ENCODE peak calls at places on chromosomes 5 and 9, in five cellular contexts. L is sigmoid colon, U is GM06990, J is stomach, V is left ventricle myocardium inferior. R is an unnamed sample.

GRCh38 chr5:79666758-79667157 is 22.9 kb upstream of the CMYA5 start:
- DNase-seq in L (no peak), U (no peak), J (no peak), V (no peak), R (no peak)

GRCh38 chr5:134206627-134207160 is 19.2 kb downstream of the PPP2CA start:
- DNase-seq in L (no peak), U (no peak), J (no peak), V (no peak), R (no peak)

GRCh38 chr5:39323542-39323941 is 40.8 kb downstream of the C9 start:
- DNase-seq in L (no peak), U (no peak), J (no peak), V (no peak), R (no peak)

GRCh38 chr5:171093598-171093997 is 215.4 kb upstream of the TLX3 start:
- DNase-seq in L (no peak), U (no peak), J (no peak), V (no peak), R (no peak)

GRCh38 chr5:35004200-35004599 is 43.5 kb downstream of the AGXT2 start:
- DNase-seq in L (no peak), U (no peak), J (no peak), V (no peak), R (no peak)

GRCh38 chr5:38466444-38467189 is 89.8 kb downstream of the LIFR start:
- DNase-seq in L (peak; percentile 88), U (no peak), J (peak; percentile 34), V (peak; percentile 79), R (peak; percentile 80)

GRCh38 chr5:58475404-58475803 is 15.5 kb upstream of the PLK2 start:
- DNase-seq in L (no peak), U (no peak), J (no peak), V (no peak), R (no peak)

GRCh38 chr5:127919818-127920217 is 163.7 kb upstream of the SLC12A2 start:
- DNase-seq in L (no peak), U (no peak), J (no peak), V (no peak), R (no peak)

GRCh38 chr5:91006708-91007107 is 376.4 kb downstream of the ARRDC3 start:
- DNase-seq in L (no peak), U (no peak), J (no peak), V (no peak), R (no peak)

GRCh38 chr9:136901516-136902258 is 15.4 kb downstream of the TRAF2 start:
- DNase-seq in L (no peak), U (peak; percentile 81), J (peak; percentile 57), V (no peak), R (no peak)

GRCh38 chr9:136900556-136900955 is 14.2 kb downstream of the TRAF2 start:
- DNase-seq in L (no peak), U (no peak), J (no peak), V (no peak), R (no peak)

GRCh38 chr9:136900988-136901515 is 14.7 kb downstream of the TRAF2 start:
- DNase-seq in L (no peak), U (no peak), J (peak; percentile 36), V (no peak), R (peak; percentile 81)

GRCh38 chr9:136903041-136903554 is 16.8 kb downstream of the TRAF2 start:
- DNase-seq in L (no peak), U (no peak), J (peak; percentile 55), V (peak; percentile 56), R (no peak)

DNA sequence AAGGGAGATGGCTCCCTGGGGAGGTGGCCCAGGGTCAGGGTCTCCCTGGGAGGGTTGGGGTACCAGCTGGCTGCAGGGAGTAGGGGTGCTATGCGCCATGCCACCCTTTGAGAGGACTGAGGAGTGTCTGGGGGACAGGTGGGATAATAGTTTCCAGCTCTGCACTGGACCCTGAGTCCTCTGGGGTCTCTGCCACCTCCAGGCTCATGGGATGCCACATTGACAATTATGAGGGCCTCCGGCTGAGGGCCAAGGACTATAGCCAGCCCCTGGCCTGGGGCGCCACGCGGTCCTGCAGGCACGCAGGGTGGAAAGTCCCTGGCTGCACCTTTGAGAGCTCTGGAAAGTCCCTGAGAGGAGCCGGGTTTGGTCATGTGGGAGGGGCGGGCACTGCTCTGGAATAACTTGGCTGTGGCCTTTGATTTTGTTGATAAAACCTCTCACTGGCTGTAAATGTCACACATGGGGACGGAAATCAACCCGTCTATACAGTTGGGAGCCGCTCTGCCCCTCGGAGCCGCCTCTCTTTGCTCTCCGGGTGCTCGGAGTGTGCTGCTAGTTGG is 16.0 kb downstream of the TRAF2 start:
- DNase-seq in L (peak; percentile 78), U (peak; percentile 80), J (peak; percentile 89), V (peak; percentile 67), R (peak; percentile 86)
- H3K36me3 ChIP-seq in L (peaks cover 14% of the 10 kb centered on the region), U (peaks cover 25% of the 10 kb centered on the region), J (peaks cover 35% of the 10 kb centered on the region), V (peaks cover 32% of the 10 kb centered on the region), R (peaks cover 25% of the 10 kb centered on the region)

DNA sequence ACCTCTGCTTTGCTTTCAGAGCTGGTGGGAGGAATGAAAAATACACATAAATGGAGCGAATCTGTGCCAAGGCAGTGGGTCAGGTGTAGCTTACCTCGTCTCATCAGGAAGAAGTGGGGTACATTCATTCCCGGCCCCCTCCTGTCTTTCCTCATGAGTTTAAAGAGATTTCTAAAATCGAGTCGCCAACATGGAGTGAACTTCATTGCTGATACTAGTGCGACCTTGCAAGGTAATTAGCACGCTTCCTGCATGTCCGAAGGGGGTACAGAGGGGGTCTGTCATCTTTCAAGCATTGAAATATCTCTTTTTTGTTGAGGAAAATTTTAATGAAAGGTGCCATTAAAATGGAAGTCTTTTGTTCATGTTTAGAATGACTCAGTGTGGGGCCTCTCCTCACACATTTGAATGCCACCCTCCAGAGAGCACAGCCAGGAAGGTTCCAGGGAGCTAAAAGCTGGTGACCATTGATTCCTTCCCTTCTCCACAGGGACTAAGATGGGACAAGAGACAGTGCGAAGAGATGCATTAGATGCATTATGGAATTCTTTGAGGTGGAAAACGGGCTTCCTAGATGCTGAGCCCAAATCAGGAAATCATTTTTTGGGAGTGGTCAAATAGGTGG is 114.2 kb downstream of the IRX1 start:
- DNase-seq in L (no peak), U (no peak), J (no peak), V (no peak), R (no peak)
- H3K36me3 ChIP-seq in L (no peaks in the 10 kb centered on the region), U (no peaks in the 10 kb centered on the region), J (no peaks in the 10 kb centered on the region), V (no peaks in the 10 kb centered on the region), R (no peaks in the 10 kb centered on the region)

GRCh38 chr5:179870952-179871351 is 12.3 kb upstream of the MRNIP start:
- DNase-seq in L (no peak), U (no peak), J (no peak), V (no peak), R (no peak)
- H3K36me3 ChIP-seq in L (peaks cover 33% of the 10 kb centered on the region), U (peaks cover 47% of the 10 kb centered on the region), J (peaks cover 97% of the 10 kb centered on the region), V (peaks cover 54% of the 10 kb centered on the region), R (peaks cover 71% of the 10 kb centered on the region)

DNA sequence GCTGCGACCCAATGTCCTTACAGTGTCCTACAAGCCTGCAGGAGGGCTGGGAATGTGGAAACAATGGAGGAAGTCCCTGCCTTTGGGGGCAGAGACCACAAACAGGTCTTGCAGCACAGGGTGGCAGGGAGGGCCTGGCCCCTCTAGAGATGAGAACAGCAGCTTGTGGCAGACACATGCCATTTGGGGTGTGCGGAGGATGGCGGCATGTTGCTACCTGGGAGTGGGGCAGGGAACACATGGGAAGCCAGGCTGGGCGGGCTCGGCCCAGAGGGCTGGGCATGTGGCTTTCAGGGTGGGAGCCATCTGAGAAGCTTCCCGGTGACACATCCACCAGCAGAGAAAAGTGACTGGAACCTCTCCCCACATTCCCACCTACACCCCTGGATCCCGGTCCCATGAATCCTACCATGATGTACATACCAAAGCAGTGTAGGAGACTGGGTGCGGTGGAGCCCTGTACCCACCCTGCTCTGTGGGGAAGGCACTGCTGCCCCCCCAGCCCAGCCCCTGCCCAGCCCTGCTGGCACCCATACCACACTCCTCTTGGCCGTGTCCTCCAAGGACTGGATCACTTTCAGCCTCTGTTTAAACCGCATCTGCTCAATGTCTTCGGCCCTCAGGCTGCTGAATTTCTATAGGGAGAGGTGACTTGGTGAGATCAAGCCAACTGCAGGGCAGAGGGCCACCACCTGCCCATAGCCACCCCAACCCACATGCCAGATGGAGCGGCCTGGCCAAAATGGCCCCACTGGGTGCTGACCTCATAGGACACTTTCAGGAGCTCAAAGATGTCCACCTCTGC is 13.9 kb upstream of the MRNIP start:
- DNase-seq in L (no peak), U (no peak), J (no peak), V (no peak), R (no peak)
- H3K36me3 ChIP-seq in L (peaks cover 33% of the 10 kb centered on the region), U (peaks cover 40% of the 10 kb centered on the region), J (peaks cover 97% of the 10 kb centered on the region), V (peaks cover 61% of the 10 kb centered on the region), R (peaks cover 71% of the 10 kb centered on the region)

GRCh38 chr5:145752947-145753346 is 82.2 kb downstream of the PRELID2 start:
- DNase-seq in L (no peak), U (no peak), J (no peak), V (no peak), R (no peak)

GRCh38 chr5:145752534-145752933 is 82.6 kb downstream of the PRELID2 start:
- DNase-seq in L (no peak), U (no peak), J (no peak), V (no peak), R (no peak)

GRCh38 chr5:145750194-145750593 is 84.9 kb downstream of the PRELID2 start:
- DNase-seq in L (no peak), U (no peak), J (no peak), V (no peak), R (no peak)
- H3K36me3 ChIP-seq in L (no peaks in the 10 kb centered on the region), U (no peaks in the 10 kb centered on the region), J (no peaks in the 10 kb centered on the region), V (no peaks in the 10 kb centered on the region), R (no peaks in the 10 kb centered on the region)

GRCh38 chr5:148438911-148439310 is 55.2 kb downstream of the FBXO38 start:
- DNase-seq in L (no peak), U (no peak), J (no peak), V (no peak), R (no peak)
- H3K36me3 ChIP-seq in L (peaks cover 30% of the 10 kb centered on the region), U (peaks cover 7% of the 10 kb centered on the region), J (peaks cover 97% of the 10 kb centered on the region), V (peaks cover 96% of the 10 kb centered on the region), R (peaks cover 98% of the 10 kb centered on the region)

DNA sequence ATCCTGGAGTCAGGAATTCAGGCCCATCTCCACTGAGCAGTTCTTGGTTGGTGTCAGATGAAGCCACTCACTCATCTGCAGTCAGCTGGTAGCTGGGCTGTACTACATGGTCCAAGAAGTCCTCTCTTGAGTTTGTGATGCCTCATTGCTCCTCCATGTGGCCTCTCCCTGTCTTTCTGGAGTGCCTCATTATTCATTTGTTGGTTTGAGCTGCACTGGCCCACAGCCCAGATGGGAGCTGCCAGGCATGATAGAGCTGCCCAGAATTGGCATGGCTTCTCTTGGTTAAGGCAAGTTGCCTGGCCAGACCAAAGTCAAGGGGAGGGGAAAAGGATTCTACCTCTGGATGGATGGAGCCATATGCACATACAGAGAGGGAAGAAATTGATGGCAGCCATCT is 8.0 kb downstream of the PTCD2 start:
- DNase-seq in L (no peak), U (no peak), J (peak; percentile 29), V (peak; percentile 55), R (no peak)
- H3K36me3 ChIP-seq in L (no peaks in the 10 kb centered on the region), U (peaks cover 10% of the 10 kb centered on the region), J (peaks cover 86% of the 10 kb centered on the region), V (peaks cover 79% of the 10 kb centered on the region), R (peaks cover 64% of the 10 kb centered on the region)

GRCh38 chr9:15469406-15469805 is 41.4 kb downstream of the PSIP1 start:
- DNase-seq in L (no peak), U (no peak), J (no peak), V (no peak), R (no peak)

GRCh38 chr9:15468113-15468512 is 42.7 kb downstream of the PSIP1 start:
- DNase-seq in L (no peak), U (no peak), J (no peak), V (no peak), R (no peak)

DNA sequence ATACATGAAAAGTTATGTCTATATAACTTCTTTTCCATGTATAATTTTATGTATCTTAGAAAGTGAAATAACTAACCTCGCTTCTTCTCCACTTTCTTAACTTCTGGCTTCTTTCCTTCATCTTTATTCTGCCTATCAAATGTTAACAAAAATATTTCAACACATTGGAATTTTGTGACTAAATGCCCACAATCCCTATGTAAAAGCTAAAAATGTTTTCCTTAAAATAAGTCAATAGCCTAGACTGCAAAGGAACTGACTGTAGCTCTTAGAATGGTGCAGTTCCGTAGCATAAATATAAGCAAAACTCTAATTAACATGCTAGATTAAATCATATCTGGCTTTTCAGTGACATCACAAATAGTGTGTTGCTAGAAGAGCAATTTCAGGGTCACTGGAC is 40.9 kb downstream of the PSIP1 start:
- DNase-seq in L (no peak), U (no peak), J (no peak), V (no peak), R (no peak)
- H3K36me3 ChIP-seq in L (peaks cover 18% of the 10 kb centered on the region), U (peaks cover 7% of the 10 kb centered on the region), J (peaks cover 60% of the 10 kb centered on the region), V (peaks cover 59% of the 10 kb centered on the region), R (peaks cover 54% of the 10 kb centered on the region)